ENCODE peak calls at places on chromosomes 4 and X, in four cellular contexts. One of them, this sample, is unnamed.

GRCh38 chr4:3158841-3159240 is 84.4 kb downstream of the HTT start:
- DNase-seq in stimulated activated CD8-positive, alpha-beta memory T cell treated with anti-CD3 and anti-CD28 coated beads, Interleukin-4, amount 100 ng/mL, for 4 hours: no peak
- DNase-seq in stromal cell of bone marrow: no peak
- DNase-seq in GOT3: no peak
- DNase-seq in this sample: no peak

GRCh38 chr4:1050486-1051213 is 39.2 kb downstream of the FGFRL1 start:
- DNase-seq in stimulated activated CD8-positive, alpha-beta memory T cell treated with anti-CD3 and anti-CD28 coated beads, Interleukin-4, amount 100 ng/mL, for 4 hours: no peak
- DNase-seq in stromal cell of bone marrow: no peak
- DNase-seq in GOT3: no peak
- DNase-seq in this sample: no peak

GRCh38 chr4:166045457-166045856 is 172.4 kb downstream of the TLL1 start:
- DNase-seq in stimulated activated CD8-positive, alpha-beta memory T cell treated with anti-CD3 and anti-CD28 coated beads, Interleukin-4, amount 100 ng/mL, for 4 hours: no peak
- DNase-seq in stromal cell of bone marrow: no peak
- DNase-seq in GOT3: no peak
- DNase-seq in this sample: no peak

GRCh38 chr4:138645289-138645688 is 370.3 kb upstream of the NOCT start:
- DNase-seq in stimulated activated CD8-positive, alpha-beta memory T cell treated with anti-CD3 and anti-CD28 coated beads, Interleukin-4, amount 100 ng/mL, for 4 hours: no peak
- DNase-seq in stromal cell of bone marrow: peak; percentile 2
- DNase-seq in GOT3: no peak
- DNase-seq in this sample: no peak

GRCh38 chr4:43471950-43472349 is 579.4 kb downstream of the GRXCR1 start:
- DNase-seq in stimulated activated CD8-positive, alpha-beta memory T cell treated with anti-CD3 and anti-CD28 coated beads, Interleukin-4, amount 100 ng/mL, for 4 hours: no peak
- DNase-seq in stromal cell of bone marrow: no peak
- DNase-seq in GOT3: no peak
- DNase-seq in this sample: no peak

GRCh38 chrX:11367609-11368430 is 74.6 kb downstream of the AMELX start:
- DNase-seq in stimulated activated CD8-positive, alpha-beta memory T cell treated with anti-CD3 and anti-CD28 coated beads, Interleukin-4, amount 100 ng/mL, for 4 hours: no peak
- DNase-seq in stromal cell of bone marrow: no peak
- DNase-seq in GOT3: no peak
- DNase-seq in this sample: no peak

GRCh38 chr4:34633216-34633615 is 1611.1 kb downstream of the ARAP2 start:
- DNase-seq in stimulated activated CD8-positive, alpha-beta memory T cell treated with anti-CD3 and anti-CD28 coated beads, Interleukin-4, amount 100 ng/mL, for 4 hours: no peak
- DNase-seq in stromal cell of bone marrow: no peak
- DNase-seq in GOT3: no peak
- DNase-seq in this sample: no peak

GRCh38 chrX:22135994-22136684 is 104.0 kb downstream of the PHEX start:
- DNase-seq in stimulated activated CD8-positive, alpha-beta memory T cell treated with anti-CD3 and anti-CD28 coated beads, Interleukin-4, amount 100 ng/mL, for 4 hours: no peak
- DNase-seq in stromal cell of bone marrow: peak; percentile 62
- DNase-seq in GOT3: peak; percentile 11
- DNase-seq in this sample: no peak

GRCh38 chr4:15149234-15149841 is 147.1 kb downstream of the CPEB2 start:
- DNase-seq in stimulated activated CD8-positive, alpha-beta memory T cell treated with anti-CD3 and anti-CD28 coated beads, Interleukin-4, amount 100 ng/mL, for 4 hours: no peak
- DNase-seq in stromal cell of bone marrow: no peak
- DNase-seq in GOT3: no peak
- DNase-seq in this sample: no peak

GRCh38 chr4:118826723-118827444 is 9.0 kb downstream of the SEC24D start:
- DNase-seq in stimulated activated CD8-positive, alpha-beta memory T cell treated with anti-CD3 and anti-CD28 coated beads, Interleukin-4, amount 100 ng/mL, for 4 hours: no peak
- DNase-seq in stromal cell of bone marrow: no peak
- DNase-seq in GOT3: no peak
- DNase-seq in this sample: no peak

GRCh38 chrX:78997870-78998558 is 52.8 kb downstream of the P2RY10 start:
- DNase-seq in stimulated activated CD8-positive, alpha-beta memory T cell treated with anti-CD3 and anti-CD28 coated beads, Interleukin-4, amount 100 ng/mL, for 4 hours: no peak
- DNase-seq in stromal cell of bone marrow: no peak
- DNase-seq in GOT3: no peak
- DNase-seq in this sample: no peak

GRCh38 chr4:87309625-87310024 is 13.1 kb downstream of the HSD17B13 start:
- DNase-seq in stimulated activated CD8-positive, alpha-beta memory T cell treated with anti-CD3 and anti-CD28 coated beads, Interleukin-4, amount 100 ng/mL, for 4 hours: no peak
- DNase-seq in stromal cell of bone marrow: peak; percentile 84
- DNase-seq in GOT3: no peak
- DNase-seq in this sample: peak; percentile 25

This sample was measured in thoracic aorta.